ENCODE peak calls at places on chromosome 10, in nine cellular contexts. I is GM13977; Z is dermis microvascular lymphatic vessel endothelial cell; C is stimulated activated CD4-positive, alpha-beta T cell treated with anti-CD3 and anti-CD28 coated beads, Interleukin-1b, Interleukin-23, amount 100 ng/mL, for 48 hours; B is EL; G is Kasumi-1; U is heart left ventricle; J is retinal pigment epithelial cell; A is AG04449. L is an unnamed sample.

GRCh38 chr10:23818484-23818883 is 379.6 kb downstream of the OTUD1 start:
- DNase-seq in I (no peak), Z (no peak), C (no peak), B (no peak), G (no peak), U (no peak), J (no peak), A (no peak), L (no peak)

GRCh38 chr10:71266918-71267442 is 52.1 kb upstream of the SLC29A3 start:
- DNase-seq in I (no peak), Z (no peak), C (no peak), B (no peak), G (no peak), U (no peak), J (no peak), A (no peak), L (no peak)

GRCh38 chr10:49803988-49804387 is 41.9 kb upstream of the OGDHL start:
- DNase-seq in I (no peak), Z (no peak), C (no peak), B (peak), G (no peak), U (no peak), J (no peak), A (no peak), L (no peak)

GRCh38 chr10:71080381-71081228 is 131.8 kb upstream of the UNC5B start:
- DNase-seq in I (no peak), Z (no peak), C (no peak), B (no peak), G (no peak), U (peak), J (no peak), A (no peak), L (no peak)

GRCh38 chr10:37488792-37489657 is 363.6 kb downstream of the ANKRD30A start:
- DNase-seq in I (no peak), Z (no peak), C (no peak), B (no peak), G (no peak), U (no peak), J (no peak), A (no peak), L (no peak)

GRCh38 chr10:69863580-69863979 is 61.9 kb downstream of the COL13A1 start:
- DNase-seq in I (no peak), Z (peak), C (no peak), B (peak), G (no peak), U (no peak), J (no peak), A (no peak), L (peak)

GRCh38 chr10:103852856-103853255 is 2.5 kb downstream of the SH3PXD2A start:
- DNase-seq in I (no peak), Z (peak), C (no peak), B (no peak), G (no peak), U (no peak), J (no peak), A (no peak), L (no peak)

GRCh38 chr10:36220122-36220521 is 578.0 kb upstream of the FZD8 start:
- DNase-seq in I (no peak), Z (no peak), C (no peak), B (no peak), G (no peak), U (no peak), J (no peak), A (no peak), L (no peak)

GRCh38 chr10:47042199-47042473 is 130.9 kb downstream of the PTPN20 start:
- DNase-seq in I (no peak), Z (no peak), C (no peak), B (no peak), G (no peak), U (no peak), J (no peak), A (no peak), L (no peak)

GRCh38 chr10:79202188-79203013 is 133.6 kb downstream of the ZMIZ1 start:
- DNase-seq in I (peak), Z (peak), C (peak), B (peak), G (peak), U (peak), J (no peak), A (no peak), L (peak)

GRCh38 chr10:4254101-4254994 is 469.3 kb upstream of the KLF6 start:
- DNase-seq in I (no peak), Z (no peak), C (no peak), B (peak), G (no peak), U (no peak), J (no peak), A (peak), L (peak)

GRCh38 chr10:124357583-124357930 is 61.2 kb downstream of the OAT start:
- DNase-seq in I (no peak), Z (no peak), C (no peak), B (no peak), G (no peak), U (no peak), J (no peak), A (no peak), L (no peak)

GRCh38 chr10:71547841-71548493 is 151.2 kb downstream of the CDH23 start:
- DNase-seq in I (no peak), Z (peak), C (no peak), B (peak), G (no peak), U (peak), J (peak), A (no peak), L (peak)

GRCh38 chr10:7704360-7704759 is 1.2 kb downstream of the ITIH2 start:
- DNase-seq in I (no peak), Z (no peak), C (no peak), B (no peak), G (no peak), U (no peak), J (no peak), A (no peak), L (no peak)

GRCh38 chr10:61618388-61618961 is 44.3 kb upstream of the CABCOCO1 start:
- DNase-seq in I (no peak), Z (no peak), C (no peak), B (no peak), G (no peak), U (no peak), J (no peak), A (no peak), L (no peak)

GRCh38 chr10:23096814-23097549 is 1.6 kb downstream of the MSRB2 start:
- DNase-seq in I (no peak), Z (no peak), C (no peak), B (peak), G (peak), U (no peak), J (no peak), A (peak), L (peak)

GRCh38 chr10:84214612-84215235 is 10.6 kb downstream of the LRIT2 start:
- DNase-seq in I (peak), Z (peak), C (peak), B (peak), G (peak), U (no peak), J (no peak), A (no peak), L (no peak)

GRCh38 chr10:16520900-16521299 is 779 bp downstream of the C1QL3 start:
- DNase-seq in I (peak), Z (peak), C (peak), B (peak), G (peak), U (no peak), J (no peak), A (no peak), L (peak)

GRCh38 chr10:79299397-79300370 is 47.6 kb upstream of the PPIF start:
- DNase-seq in I (no peak), Z (peak), C (no peak), B (peak), G (no peak), U (peak), J (peak), A (no peak), L (peak)